ENCODE peak calls at places on chromosomes 5 and 9, in five cellular contexts. E is NCI-H510A treated with DMSO at 0.1 percent for 48 hours, B is ACHN, S is psoas muscle, Y is HFF-Myc. D is an unnamed sample.

GRCh38 chr5:61332891-61333350 is 863 bp downstream of the ZSWIM6 start:
- DNase-seq in B (peak; percentile 57), E (no peak), Y (no peak), S (peak; percentile 80), D (peak; percentile 31)

GRCh38 chr5:1942158-1942557 is 59.4 kb upstream of the IRX4 start:
- DNase-seq in S (no peak), Y (no peak), B (no peak), E (no peak), D (no peak)

GRCh38 chr5:19314840-19315239 is 673.2 kb downstream of the CDH18 start:
- DNase-seq in B (peak; percentile 6), S (no peak), E (no peak), Y (no peak), D (no peak)

GRCh38 chr5:137453476-137454080 is 45.5 kb downstream of the SPOCK1 start:
- DNase-seq in Y (peak; percentile 35), S (no peak), B (peak; percentile 62), E (no peak), D (no peak)

GRCh38 chr9:88652876-88653275 is 117.9 kb downstream of the NXNL2 start:
- DNase-seq in Y (no peak), E (no peak), S (no peak), B (no peak), D (no peak)

GRCh38 chr5:68264024-68264956 is 48.7 kb downstream of the PIK3R1 start:
- DNase-seq in S (no peak), E (no peak), Y (no peak), B (no peak), D (no peak)

GRCh38 chr5:175657593-175658271 is at the start of gene HRH2:
- DNase-seq in Y (no peak), B (peak; percentile 15), S (no peak), E (no peak), D (peak; percentile 52)

GRCh38 chr9:31574006-31574750 is 810.3 kb upstream of the ACO1 start:
- DNase-seq in E (no peak), S (no peak), B (no peak), Y (no peak), D (no peak)

GRCh38 chr5:142073617-142074405 is 34.8 kb upstream of the NDFIP1 start:
- DNase-seq in E (no peak), B (no peak), Y (no peak), S (no peak), D (no peak)

GRCh38 chr9:87499455-87500015 is 1.9 kb downstream of the DAPK1 start:
- DNase-seq in S (no peak), Y (no peak), B (no peak), E (no peak), D (no peak)

GRCh38 chr9:89313842-89314241 is 2.8 kb downstream of the CKS2 start:
- DNase-seq in B (peak; percentile 28), E (no peak), S (no peak), Y (no peak), D (no peak)

GRCh38 chr9:995776-996175 is 19.3 kb downstream of the DMRT3 start:
- DNase-seq in B (no peak), Y (peak; percentile 15), S (no peak), E (no peak), D (no peak)

GRCh38 chr5:91373600-91373999 is 9.5 kb downstream of the ARRDC3 start:
- DNase-seq in Y (no peak), S (no peak), E (no peak), B (no peak), D (no peak)

GRCh38 chr5:73214921-73215490 is 42.0 kb downstream of the TMEM174 start:
- DNase-seq in Y (no peak), B (no peak), S (no peak), E (peak; percentile 85), D (no peak)

GRCh38 chr5:82734291-82734690 is 342.9 kb downstream of the TMEM167A start:
- DNase-seq in E (no peak), B (no peak), S (no peak), Y (no peak), D (no peak)

GRCh38 chr9:116549061-116549664 is 137.9 kb upstream of the TRIM32 start:
- DNase-seq in Y (peak; percentile 66), S (peak; percentile 92), B (peak; percentile 78), E (no peak), D (no peak)

GRCh38 chr5:113230711-113231652 is 203.8 kb downstream of the TSSK1B start:
- DNase-seq in E (no peak), Y (no peak), S (no peak), B (no peak), D (no peak)

GRCh38 chr5:158421329-158421728 is 562.4 kb upstream of the CLINT1 start:
- DNase-seq in Y (no peak), S (no peak), B (no peak), E (no peak), D (no peak)

GRCh38 chr5:148011407-148012124 is 52.2 kb upstream of the SPINK5 start:
- DNase-seq in Y (no peak), E (no peak), B (no peak), S (no peak), D (no peak)

GRCh38 chr9:85667374-85667773 is 74.4 kb downstream of the AGTPBP1 start:
- DNase-seq in S (no peak), E (no peak), Y (no peak), B (no peak), D (no peak)

GRCh38 chr9:82797539-82797938 is 265.4 kb downstream of the RASEF start:
- DNase-seq in S (peak; percentile 56), Y (no peak), B (no peak), E (peak; percentile 83), D (no peak)

GRCh38 chr5:13350754-13351153 is 593.7 kb downstream of the DNAH5 start:
- DNase-seq in B (no peak), S (no peak), E (no peak), Y (no peak), D (no peak)

GRCh38 chr5:171755354-171755821 is 30.2 kb upstream of the SMIM23 start:
- DNase-seq in E (no peak), Y (no peak), S (no peak), B (no peak), D (no peak)

GRCh38 chr5:30401479-30402058 is 791.9 kb upstream of the CDH6 start:
- DNase-seq in B (peak; percentile 37), S (no peak), E (peak; percentile 39), Y (no peak), D (peak; percentile 43)

GRCh38 chr9:89278551-89278950 is 32.4 kb upstream of the CKS2 start:
- DNase-seq in S (no peak), B (no peak), E (no peak), Y (no peak), D (no peak)

GRCh38 chr5:151126199-151126645 is 31.4 kb downstream of the ANXA6 start:
- DNase-seq in S (peak; percentile 91), E (peak; percentile 36), Y (peak; percentile 36), B (peak; percentile 73), D (peak; percentile 79)

GRCh38 chr5:1668141-1668721 is 131.4 kb downstream of the MRPL36 start:
- DNase-seq in B (no peak), E (no peak), Y (no peak), S (peak; percentile 22), D (peak; percentile 52)

GRCh38 chr5:124468671-124469411 is 277.6 kb downstream of the ZNF608 start:
- DNase-seq in E (no peak), Y (no peak), S (no peak), B (no peak), D (peak; percentile 39)

GRCh38 chr5:159905496-159905895 is 10.8 kb upstream of the ADRA1B start:
- DNase-seq in B (peak; percentile 69), Y (no peak), E (no peak), S (no peak), D (no peak)

GRCh38 chr9:132991351-132992300 is 13.1 kb downstream of the GFI1B start:
- DNase-seq in E (no peak), Y (no peak), S (no peak), B (no peak), D (no peak)

GRCh38 chr5:76771705-76772405 is 47.0 kb upstream of the F2RL1 start:
- DNase-seq in Y (no peak), E (no peak), S (no peak), B (no peak), D (no peak)

GRCh38 chr5:15008476-15008875 is 136.9 kb upstream of the ANKH start:
- DNase-seq in Y (peak; percentile 78), B (peak; percentile 89), E (peak; percentile 78), S (peak; percentile 90), D (peak; percentile 52)

GRCh38 chr5:143671644-143672569 is 140.1 kb upstream of the HMHB1 start:
- DNase-seq in Y (no peak), S (no peak), B (no peak), E (no peak), D (no peak)

GRCh38 chr9:78932849-78933627 is 636.1 kb downstream of the PSAT1 start:
- DNase-seq in B (peak; percentile 29), E (no peak), Y (peak; percentile 77), S (no peak), D (no peak)

GRCh38 chr5:159218595-159219023 is 9.3 kb upstream of the RNF145 start:
- DNase-seq in B (no peak), E (no peak), Y (no peak), S (no peak), D (no peak)

GRCh38 chr9:17810728-17811634 is 232.1 kb downstream of the SH3GL2 start:
- DNase-seq in E (peak; percentile 43), S (no peak), Y (peak; percentile 30), B (peak; percentile 52), D (no peak)

GRCh38 chr5:95818181-95819147 is 4.1 kb downstream of the GLRX start:
- DNase-seq in B (no peak), Y (no peak), S (peak; percentile 58), E (no peak), D (no peak)

GRCh38 chr5:90997082-90997481 is 386.0 kb downstream of the ARRDC3 start:
- DNase-seq in Y (no peak), E (no peak), B (no peak), S (no peak), D (no peak)

GRCh38 chr9:1233568-1233967 is 183.4 kb downstream of the DMRT2 start:
- DNase-seq in Y (no peak), B (no peak), S (no peak), E (no peak), D (no peak)

D was measured in H9.